ENCODE peak calls at places on chromosome 5, in nine cellular contexts. A is Right ventricle myocardium superior; D is D341Med; W is activated CD8-positive, alpha-beta memory T cell treated with anti-CD3 and anti-CD28 coated beads, Interleukin-2, amount 50 U/mL, for 4 hours; T is heart right ventricle; G is COR-L47; N is NCI-H1694; K is Panc1; F is IMR-90. Q is an unnamed sample.

GRCh38 chr5:156174225-156174624 is 152.7 kb upstream of the SGCD start:
- DNase-seq in G (no peak), T (no peak), W (no peak), N (no peak), K (no peak), D (no peak), F (no peak), A (no peak), Q (no peak)

GRCh38 chr5:53378590-53379247 is 101.7 kb upstream of the FST start:
- DNase-seq in W (no peak), F (peak; percentile 90), K (no peak), N (no peak), G (no peak), A (no peak), D (no peak), T (no peak), Q (no peak)

GRCh38 chr5:180347651-180348050 is 5.5 kb downstream of the GFPT2 start:
- DNase-seq in T (no peak), G (no peak), A (peak; percentile 36), W (no peak), F (no peak), N (no peak), K (no peak), D (no peak), Q (no peak)

GRCh38 chr5:133947431-133947841 is 21.0 kb downstream of the C5orf15 start:
- DNase-seq in N (no peak), G (no peak), K (no peak), F (peak; percentile 73), D (no peak), W (no peak), A (no peak), T (no peak), Q (no peak)

GRCh38 chr5:151264113-151264512 is 11.1 kb downstream of the GM2A start:
- DNase-seq in F (peak; percentile 47), N (no peak), G (no peak), T (no peak), K (no peak), W (no peak), A (no peak), D (no peak), Q (peak; percentile 72)

GRCh38 chr5:138315751-138316278 is 15.8 kb downstream of the CDC25C start:
- DNase-seq in T (no peak), F (no peak), N (no peak), W (no peak), D (no peak), A (no peak), K (no peak), G (no peak), Q (no peak)

GRCh38 chr5:43038523-43038989 is 1.6 kb downstream of the ANXA2R start:
- DNase-seq in T (no peak), D (no peak), K (no peak), N (no peak), W (peak; percentile 38), A (no peak), F (peak; percentile 82), G (peak; percentile 30), Q (no peak)

GRCh38 chr5:119322948-119323629 is 32.7 kb upstream of the TNFAIP8 start:
- DNase-seq in K (no peak), N (no peak), A (no peak), F (peak; percentile 52), D (no peak), G (no peak), T (no peak), W (no peak), Q (no peak)

GRCh38 chr5:157431544-157432200 is 28.3 kb upstream of the NIPAL4 start:
- DNase-seq in K (peak; percentile 24), F (peak; percentile 69), A (no peak), N (peak; percentile 40), D (peak; percentile 53), G (peak; percentile 16), W (no peak), T (peak; percentile 45), Q (no peak)

GRCh38 chr5:6732634-6733410 is 19.6 kb downstream of the TENT4A start:
- DNase-seq in K (no peak), F (peak; percentile 79), W (no peak), A (peak; percentile 65), G (no peak), N (no peak), T (peak; percentile 37), D (peak; percentile 50), Q (peak; percentile 29)

GRCh38 chr5:159303286-159303685 is 27.0 kb downstream of the IL12B start:
- DNase-seq in K (no peak), W (no peak), G (no peak), D (no peak), A (no peak), N (no peak), F (no peak), T (no peak), Q (no peak)

GRCh38 chr5:159913048-159913447 is 3.2 kb upstream of the ADRA1B start:
- DNase-seq in A (no peak), K (no peak), D (no peak), G (no peak), N (no peak), F (peak; percentile 76), T (no peak), W (no peak), Q (no peak)

GRCh38 chr5:107456281-107456715 is 214.4 kb downstream of the EFNA5 start:
- DNase-seq in G (no peak), N (no peak), T (no peak), D (no peak), F (peak; percentile 31), K (no peak), W (no peak), A (no peak), Q (peak; percentile 66)

GRCh38 chr5:157072508-157072907 is 13.6 kb upstream of the HAVCR1 start:
- DNase-seq in G (no peak), N (no peak), W (peak; percentile 21), T (no peak), D (no peak), F (no peak), A (no peak), K (no peak), Q (no peak)

GRCh38 chr5:143010335-143010734 is 240.2 kb downstream of the ARHGAP26 start:
- DNase-seq in N (peak; percentile 95), K (no peak), G (no peak), F (no peak), T (no peak), D (peak; percentile 59), A (no peak), W (no peak), Q (peak; percentile 71)

GRCh38 chr5:36396640-36397039 is 94.9 kb upstream of the RANBP3L start:
- DNase-seq in K (no peak), N (no peak), A (no peak), G (no peak), T (no peak), F (peak; percentile 26), D (no peak), W (no peak), Q (no peak)

GRCh38 chr5:146369691-146370090 is 31.1 kb downstream of the POU4F3 start:
- DNase-seq in A (no peak), D (no peak), K (no peak), W (no peak), N (no peak), G (no peak), T (no peak), F (peak; percentile 53), Q (no peak)

GRCh38 chr5:173326501-173326960 is 1.7 kb downstream of the STC2 start:
- DNase-seq in G (no peak), K (no peak), N (no peak), T (no peak), D (no peak), W (no peak), F (peak; percentile 92), A (no peak), Q (no peak)

GRCh38 chr5:141382469-141383294 is at the start of gene PCDHGA7:
- DNase-seq in G (no peak), A (no peak), K (no peak), F (peak; percentile 57), T (no peak), W (no peak), N (no peak), D (no peak), Q (no peak)

GRCh38 chr5:33806736-33807442 is 84.9 kb downstream of the ADAMTS12 start:
- DNase-seq in F (peak; percentile 87), G (no peak), T (no peak), K (no peak), A (no peak), N (no peak), W (no peak), D (no peak), Q (no peak)

GRCh38 chr5:167290478-167290877 is 1001.0 kb upstream of the WWC1 start:
- DNase-seq in W (no peak), G (no peak), K (no peak), N (no peak), T (no peak), A (no peak), F (no peak), D (no peak), Q (no peak)

GRCh38 chr5:132063090-132063911 is 2.8 kb downstream of the IL3 start:
- DNase-seq in F (peak; percentile 64), D (peak; percentile 84), A (peak; percentile 82), T (peak; percentile 67), K (no peak), N (peak; percentile 52), W (peak; percentile 83), G (peak; percentile 33), Q (no peak)

GRCh38 chr5:112738180-112738560 is 485 bp downstream of the APC start:
- DNase-seq in W (no peak), D (peak; percentile 26), G (peak; percentile 32), A (no peak), F (no peak), N (no peak), K (no peak), T (no peak), Q (no peak)

GRCh38 chr5:36040651-36041536 is 25.8 kb downstream of the UGT3A2 start:
- DNase-seq in T (no peak), N (no peak), W (no peak), G (peak; percentile 46), A (no peak), D (no peak), F (no peak), K (no peak), Q (no peak)

GRCh38 chr5:110738503-110738811 is 350 bp upstream of the SLC25A46 start:
- DNase-seq in N (no peak), G (no peak), F (no peak), A (no peak), K (no peak), D (peak; percentile 77), W (no peak), T (no peak), Q (no peak)

GRCh38 chr5:177071671-177072385 is 14.9 kb upstream of the FGFR4 start:
- DNase-seq in W (peak; percentile 69), F (peak; percentile 81), G (peak; percentile 72), D (peak; percentile 69), T (peak; percentile 82), N (peak; percentile 93), K (peak; percentile 82), A (no peak), Q (no peak)

Q was measured in epithelial cell of prostate.